ENCODE peak calls at places on chromosomes 13 and 19, in ten cellular contexts. R, V, Z, N, P, S, M, T, X and A are unnamed samples.

GRCh38 chr19:7224205-7224833 is 69.9 kb downstream of the INSR start:
- DNase-seq in N (peak; percentile 69), X (peak; percentile 46), S (peak; percentile 20), M (peak; percentile 80), R (peak; percentile 70), T (no peak), Z (peak; percentile 72), P (no peak), V (peak; percentile 70), A (no peak)

GRCh38 chr19:10946964-10947657 is 13.7 kb upstream of the SMARCA4 start:
- DNase-seq in P (no peak), N (no peak), S (no peak), X (no peak), T (no peak), V (no peak), Z (no peak), M (no peak), R (no peak), A (no peak)

GRCh38 chr19:29507081-29507860 is 18.5 kb upstream of the VSTM2B start:
- DNase-seq in T (no peak), Z (no peak), V (no peak), X (no peak), N (no peak), P (no peak), S (no peak), M (no peak), R (peak; percentile 18), A (no peak)

GRCh38 chr19:37928527-37929286 is 21.7 kb downstream of the SIPA1L3 start:
- DNase-seq in N (no peak), R (no peak), M (no peak), X (no peak), S (no peak), T (no peak), P (no peak), Z (no peak), V (no peak), A (no peak)

GRCh38 chr19:29400917-29401711 is 124.7 kb upstream of the VSTM2B start:
- DNase-seq in X (no peak), S (no peak), R (no peak), P (no peak), M (no peak), Z (no peak), N (no peak), T (no peak), V (no peak), A (no peak)

GRCh38 chr19:6925801-6926751 is 38.7 kb downstream of the ADGRE1 start:
- DNase-seq in X (no peak), S (no peak), Z (no peak), T (no peak), P (no peak), M (no peak), R (no peak), N (no peak), V (no peak), A (no peak)

GRCh38 chr19:46193678-46194077 is 35.9 kb upstream of the IGFL1 start:
- DNase-seq in S (no peak), R (no peak), N (no peak), T (peak; percentile 22), V (no peak), Z (no peak), P (no peak), X (no peak), M (no peak), A (no peak)

GRCh38 chr19:31154021-31154420 is 195.2 kb downstream of the TSHZ3 start:
- DNase-seq in T (no peak), N (no peak), Z (no peak), P (no peak), X (no peak), S (no peak), M (no peak), R (no peak), V (no peak), A (no peak)

GRCh38 chr13:42274386-42275097 is 2.6 kb downstream of the AKAP11 start:
- DNase-seq in N (no peak), T (no peak), P (no peak), S (no peak), R (no peak), Z (no peak), X (no peak), M (no peak), V (no peak), A (no peak)

GRCh38 chr13:45446181-45446580 is 18.6 kb upstream of the COG3 start:
- DNase-seq in P (no peak), V (no peak), S (no peak), T (no peak), Z (no peak), M (no peak), R (no peak), X (no peak), N (no peak), A (no peak)

GRCh38 chr13:101520672-101521071 is 68.2 kb downstream of the ITGBL1 start:
- DNase-seq in X (no peak), N (no peak), T (no peak), M (no peak), V (no peak), S (no peak), R (no peak), Z (no peak), P (no peak), A (no peak)

GRCh38 chr19:11404588-11405258 is 14.4 kb downstream of the RGL3 start:
- DNase-seq in P (no peak), S (no peak), R (no peak), M (no peak), X (peak; percentile 33), N (no peak), V (no peak), Z (no peak), T (no peak), A (no peak)

GRCh38 chr13:93355094-93355493 is 128.5 kb downstream of the GPC6 start:
- DNase-seq in Z (no peak), X (no peak), N (no peak), M (no peak), S (no peak), R (no peak), P (no peak), T (peak; percentile 22), V (no peak), A (no peak)

GRCh38 chr13:67096418-67096817 is 133.7 kb downstream of the PCDH9 start:
- DNase-seq in R (no peak), X (no peak), T (no peak), M (no peak), N (no peak), V (no peak), S (no peak), Z (no peak), P (no peak), A (no peak)

GRCh38 chr13:113442354-113442984 is 10.8 kb downstream of the ADPRHL1 start:
- DNase-seq in R (peak; percentile 1), Z (no peak), N (no peak), X (no peak), S (no peak), V (no peak), M (no peak), P (no peak), T (no peak), A (no peak)

GRCh38 chr13:113742000-113742441 is 17.0 kb upstream of the TMEM255B start:
- DNase-seq in Z (no peak), N (peak; percentile 40), V (peak; percentile 55), M (peak; percentile 27), T (peak; percentile 27), P (no peak), R (no peak), X (no peak), S (no peak), A (peak; percentile 31)

GRCh38 chr13:99057310-99057975 is 79.6 kb upstream of the DOCK9 start:
- DNase-seq in P (no peak), R (no peak), X (no peak), N (no peak), M (no peak), Z (no peak), V (no peak), T (no peak), S (no peak), A (peak; percentile 14)

GRCh38 chr19:31666126-31666525 is 316.9 kb upstream of the TSHZ3 start:
- DNase-seq in Z (no peak), M (no peak), R (no peak), N (no peak), T (no peak), X (no peak), V (no peak), S (no peak), P (no peak), A (no peak)

GRCh38 chr19:12669272-12670158 is 2.9 kb downstream of the WDR83 start:
- DNase-seq in V (peak; percentile 81), M (peak; percentile 81), S (peak; percentile 83), N (peak; percentile 85), Z (peak; percentile 78), T (peak; percentile 79), X (peak; percentile 76), P (no peak), R (peak; percentile 85), A (peak; percentile 92)
- TF ChIP-seq POLR2A in V (peak; percentile 47), M (peak; percentile 58), S (no peak), N (no peak), Z (no peak), T (peak; percentile 79), X (peak; percentile 30), P (no peak), R (peak; percentile 39), A (peak; percentile 60)

GRCh38 chr19:48907671-48908070 is 7.6 kb downstream of the NUCB1 start:
- DNase-seq in R (no peak), T (no peak), S (no peak), P (no peak), Z (no peak), N (no peak), V (peak; percentile 67), M (no peak), X (no peak), A (no peak)
- TF ChIP-seq POLR2A in R (no peak), T (no peak), S (no peak), P (no peak), Z (no peak), N (no peak), V (no peak), M (no peak), X (no peak), A (no peak)

DNA sequence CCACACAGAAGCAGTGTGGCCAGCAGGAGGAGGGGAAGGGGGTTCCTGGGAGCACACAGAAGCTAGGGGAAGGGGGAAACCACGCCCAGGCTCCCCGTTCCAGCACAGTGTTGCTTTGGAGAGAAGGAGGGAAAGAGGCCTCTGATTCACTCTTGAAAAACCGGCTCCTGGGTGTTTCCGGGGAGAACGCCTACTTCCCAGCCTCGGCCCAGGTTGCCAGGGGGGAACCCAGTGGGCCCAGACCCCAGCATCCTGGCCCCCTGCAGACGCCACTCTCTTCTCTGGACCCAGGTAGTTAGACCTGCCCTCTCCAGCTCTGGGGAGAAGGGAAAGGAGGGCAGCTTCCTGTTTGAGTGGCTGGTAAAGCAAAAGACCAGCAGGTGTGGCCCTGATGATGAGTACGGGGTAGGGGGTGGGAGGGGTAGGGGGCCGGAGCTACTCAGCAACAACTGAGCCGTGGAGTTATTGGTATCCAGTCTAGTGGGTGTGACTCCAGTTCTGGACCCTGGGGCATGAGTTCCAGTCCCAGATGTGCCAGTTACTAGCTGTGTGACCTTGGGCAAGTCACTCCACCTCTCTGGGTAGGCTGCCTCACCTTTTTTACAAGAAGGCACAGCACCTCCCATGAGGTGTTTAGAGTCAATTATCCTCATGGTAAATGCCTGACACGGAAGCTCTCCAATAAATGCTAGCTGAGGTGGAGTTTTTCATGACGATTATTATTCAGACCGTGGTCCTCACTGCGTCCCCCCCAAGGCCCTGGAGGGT is 833 bp downstream of the GIPC1 start:
- DNase-seq in N (no peak), V (no peak), T (no peak), M (no peak), Z (no peak), X (no peak), R (no peak), S (no peak), P (no peak), A (no peak)
- TF ChIP-seq POLR2A in N (no peak), V (no peak), T (no peak), M (no peak), Z (no peak), X (no peak), R (no peak), S (no peak), P (no peak), A (no peak)

GRCh38 chr19:47676811-47677210 is 36.4 kb upstream of the EHD2 start:
- DNase-seq in P (no peak), S (no peak), V (no peak), Z (no peak), R (no peak), T (no peak), X (no peak), N (no peak), M (no peak), A (no peak)
- TF ChIP-seq POLR2A in P (no peak), S (no peak), V (no peak), Z (no peak), R (no peak), T (no peak), X (no peak), N (no peak), M (no peak), A (no peak)